ENCODE peak calls at places on chromosomes 2 and 18, in ten cellular contexts. One of them, this sample, is unnamed.

GRCh38 chr2:28683100-28683706 is 68.4 kb upstream of the PPP1CB start:
- DNase-seq in AG09309: no peak
- DNase-seq in cardiac muscle cell: peak
- DNase-seq in CD8-positive, alpha-beta T cell: no peak
- DNase-seq in GM12865: no peak
- DNase-seq in foreskin fibroblast: peak
- DNase-seq in fibroblast of pulmonary artery: peak
- DNase-seq in Panc1: no peak
- DNase-seq in kidney: peak
- DNase-seq in OCI-LY7: no peak
- DNase-seq in this sample: no peak

GRCh38 chr2:235930701-235931100 is 237.5 kb downstream of the GBX2 start:
- DNase-seq in kidney: no peak
- DNase-seq in cardiac muscle cell: no peak
- DNase-seq in CD8-positive, alpha-beta T cell: no peak
- DNase-seq in GM12865: no peak
- DNase-seq in foreskin fibroblast: no peak
- DNase-seq in fibroblast of pulmonary artery: no peak
- DNase-seq in OCI-LY7: no peak
- DNase-seq in AG09309: no peak
- DNase-seq in Panc1: no peak
- DNase-seq in this sample: no peak

GRCh38 chr2:163888591-163888990 is 152.8 kb upstream of the FIGN start:
- DNase-seq in Panc1: no peak
- DNase-seq in kidney: no peak
- DNase-seq in GM12865: no peak
- DNase-seq in fibroblast of pulmonary artery: no peak
- DNase-seq in CD8-positive, alpha-beta T cell: no peak
- DNase-seq in AG09309: no peak
- DNase-seq in cardiac muscle cell: no peak
- DNase-seq in foreskin fibroblast: no peak
- DNase-seq in OCI-LY7: no peak
- DNase-seq in this sample: no peak

GRCh38 chr2:54226224-54226623 is 29.8 kb downstream of the TSPYL6 start:
- DNase-seq in AG09309: no peak
- DNase-seq in foreskin fibroblast: no peak
- DNase-seq in cardiac muscle cell: peak
- DNase-seq in fibroblast of pulmonary artery: peak
- DNase-seq in OCI-LY7: no peak
- DNase-seq in kidney: no peak
- DNase-seq in CD8-positive, alpha-beta T cell: no peak
- DNase-seq in Panc1: no peak
- DNase-seq in GM12865: no peak
- DNase-seq in this sample: no peak

GRCh38 chr18:49359732-49360444 is 100.6 kb downstream of the DYM start:
- DNase-seq in CD8-positive, alpha-beta T cell: no peak
- DNase-seq in foreskin fibroblast: peak
- DNase-seq in AG09309: peak
- DNase-seq in kidney: peak
- DNase-seq in Panc1: no peak
- DNase-seq in cardiac muscle cell: peak
- DNase-seq in OCI-LY7: peak
- DNase-seq in fibroblast of pulmonary artery: peak
- DNase-seq in GM12865: peak
- DNase-seq in this sample: no peak

GRCh38 chr2:71530246-71530986 is 77.1 kb downstream of the DYSF start:
- DNase-seq in CD8-positive, alpha-beta T cell: no peak
- DNase-seq in OCI-LY7: peak
- DNase-seq in foreskin fibroblast: peak
- DNase-seq in AG09309: no peak
- DNase-seq in Panc1: no peak
- DNase-seq in fibroblast of pulmonary artery: peak
- DNase-seq in kidney: no peak
- DNase-seq in GM12865: peak
- DNase-seq in cardiac muscle cell: peak
- DNase-seq in this sample: no peak

GRCh38 chr2:225052703-225053102 is 10.4 kb upstream of the DOCK10 start:
- DNase-seq in GM12865: peak
- DNase-seq in fibroblast of pulmonary artery: no peak
- DNase-seq in OCI-LY7: peak
- DNase-seq in cardiac muscle cell: no peak
- DNase-seq in Panc1: no peak
- DNase-seq in CD8-positive, alpha-beta T cell: peak
- DNase-seq in foreskin fibroblast: no peak
- DNase-seq in AG09309: no peak
- DNase-seq in kidney: no peak
- DNase-seq in this sample: no peak

GRCh38 chr2:166197446-166197845 is 69.6 kb upstream of the SCN1A start:
- DNase-seq in kidney: no peak
- DNase-seq in foreskin fibroblast: peak
- DNase-seq in Panc1: no peak
- DNase-seq in fibroblast of pulmonary artery: peak
- DNase-seq in cardiac muscle cell: peak
- DNase-seq in GM12865: no peak
- DNase-seq in OCI-LY7: no peak
- DNase-seq in AG09309: no peak
- DNase-seq in CD8-positive, alpha-beta T cell: no peak
- DNase-seq in this sample: no peak

GRCh38 chr18:79199691-79200374 is 130.6 kb downstream of the ATP9B start:
- DNase-seq in Panc1: no peak
- DNase-seq in cardiac muscle cell: peak
- DNase-seq in GM12865: no peak
- DNase-seq in fibroblast of pulmonary artery: peak
- DNase-seq in OCI-LY7: no peak
- DNase-seq in foreskin fibroblast: peak
- DNase-seq in AG09309: peak
- DNase-seq in kidney: no peak
- DNase-seq in CD8-positive, alpha-beta T cell: no peak
- DNase-seq in this sample: no peak

GRCh38 chr2:229342376-229342775 is 71.3 kb upstream of the PID1 start:
- DNase-seq in kidney: no peak
- DNase-seq in OCI-LY7: peak
- DNase-seq in cardiac muscle cell: peak
- DNase-seq in GM12865: peak
- DNase-seq in Panc1: peak
- DNase-seq in fibroblast of pulmonary artery: peak
- DNase-seq in foreskin fibroblast: peak
- DNase-seq in CD8-positive, alpha-beta T cell: no peak
- DNase-seq in AG09309: no peak
- DNase-seq in this sample: peak

GRCh38 chr2:196902828-196903227 is 23.7 kb downstream of the PGAP1 start:
- DNase-seq in OCI-LY7: no peak
- DNase-seq in AG09309: no peak
- DNase-seq in fibroblast of pulmonary artery: no peak
- DNase-seq in kidney: no peak
- DNase-seq in foreskin fibroblast: peak
- DNase-seq in cardiac muscle cell: no peak
- DNase-seq in CD8-positive, alpha-beta T cell: no peak
- DNase-seq in GM12865: no peak
- DNase-seq in Panc1: no peak
- DNase-seq in this sample: no peak

GRCh38 chr18:54801374-54801773 is 26.9 kb upstream of the RAB27B start:
- DNase-seq in kidney: no peak
- DNase-seq in fibroblast of pulmonary artery: no peak
- DNase-seq in OCI-LY7: no peak
- DNase-seq in foreskin fibroblast: peak
- DNase-seq in GM12865: no peak
- DNase-seq in cardiac muscle cell: no peak
- DNase-seq in Panc1: no peak
- DNase-seq in AG09309: no peak
- DNase-seq in CD8-positive, alpha-beta T cell: no peak
- DNase-seq in this sample: no peak

GRCh38 chr2:126722081-126722480 is 66.1 kb downstream of the GYPC start:
- DNase-seq in Panc1: no peak
- DNase-seq in AG09309: no peak
- DNase-seq in kidney: no peak
- DNase-seq in foreskin fibroblast: no peak
- DNase-seq in fibroblast of pulmonary artery: no peak
- DNase-seq in OCI-LY7: no peak
- DNase-seq in GM12865: no peak
- DNase-seq in CD8-positive, alpha-beta T cell: no peak
- DNase-seq in cardiac muscle cell: no peak
- DNase-seq in this sample: no peak

GRCh38 chr2:118832791-118833715 is 14.4 kb downstream of the EN1 start:
- DNase-seq in CD8-positive, alpha-beta T cell: no peak
- DNase-seq in AG09309: no peak
- DNase-seq in cardiac muscle cell: no peak
- DNase-seq in GM12865: no peak
- DNase-seq in OCI-LY7: no peak
- DNase-seq in fibroblast of pulmonary artery: no peak
- DNase-seq in kidney: no peak
- DNase-seq in foreskin fibroblast: no peak
- DNase-seq in Panc1: no peak
- DNase-seq in this sample: no peak

GRCh38 chr2:118833716-118834439 is 13.6 kb downstream of the EN1 start:
- DNase-seq in Panc1: no peak
- DNase-seq in foreskin fibroblast: no peak
- DNase-seq in GM12865: no peak
- DNase-seq in CD8-positive, alpha-beta T cell: no peak
- DNase-seq in kidney: no peak
- DNase-seq in AG09309: no peak
- DNase-seq in cardiac muscle cell: no peak
- DNase-seq in OCI-LY7: no peak
- DNase-seq in fibroblast of pulmonary artery: no peak
- DNase-seq in this sample: no peak

GRCh38 chr2:118830121-118830520 is 17.3 kb downstream of the EN1 start:
- DNase-seq in Panc1: no peak
- DNase-seq in cardiac muscle cell: no peak
- DNase-seq in fibroblast of pulmonary artery: no peak
- DNase-seq in GM12865: no peak
- DNase-seq in foreskin fibroblast: peak
- DNase-seq in AG09309: peak
- DNase-seq in kidney: no peak
- DNase-seq in OCI-LY7: no peak
- DNase-seq in CD8-positive, alpha-beta T cell: no peak
- DNase-seq in this sample: no peak

GRCh38 chr2:118830886-118831285 is 16.6 kb downstream of the EN1 start:
- DNase-seq in CD8-positive, alpha-beta T cell: no peak
- DNase-seq in GM12865: no peak
- DNase-seq in cardiac muscle cell: no peak
- DNase-seq in OCI-LY7: no peak
- DNase-seq in kidney: no peak
- DNase-seq in Panc1: no peak
- DNase-seq in foreskin fibroblast: no peak
- DNase-seq in fibroblast of pulmonary artery: no peak
- DNase-seq in AG09309: no peak
- DNase-seq in this sample: no peak

DNA sequence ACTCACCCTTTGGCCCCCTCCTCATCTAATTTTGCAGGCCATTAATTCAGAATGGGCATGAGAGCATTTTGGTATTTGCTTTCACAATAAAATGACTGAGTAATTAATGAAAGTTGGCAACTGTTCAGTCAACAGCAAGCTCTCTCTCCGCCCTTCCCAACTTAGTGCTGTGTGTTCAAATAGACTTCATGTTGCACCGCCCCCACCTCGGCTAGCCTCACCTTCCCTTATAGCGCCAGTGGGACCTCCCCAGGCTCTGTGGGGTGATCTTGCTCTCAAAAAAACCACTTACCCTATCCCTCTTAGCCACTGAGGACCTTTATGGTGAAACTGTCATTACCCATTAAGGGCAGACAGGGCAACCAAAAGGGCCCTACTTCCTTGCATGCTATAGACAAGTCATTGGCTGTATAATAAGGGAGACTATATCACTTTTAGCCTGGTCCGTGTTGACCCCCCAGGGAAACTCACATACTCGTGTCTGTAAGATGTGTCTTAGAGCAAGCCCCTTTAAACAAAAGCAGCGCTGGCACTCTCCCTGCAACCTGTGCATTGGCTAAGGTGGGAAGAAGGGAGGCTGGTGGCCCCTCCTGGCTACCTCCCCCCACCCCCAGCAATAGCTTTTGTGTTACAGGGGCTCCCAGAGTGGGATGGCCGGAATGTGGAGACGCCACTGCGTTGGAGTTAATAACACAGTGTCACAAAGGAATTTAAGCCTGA is 15.2 kb downstream of the EN1 start:
- DNase-seq in Panc1: no peak
- DNase-seq in CD8-positive, alpha-beta T cell: no peak
- DNase-seq in OCI-LY7: no peak
- DNase-seq in cardiac muscle cell: no peak
- DNase-seq in foreskin fibroblast: no peak
- DNase-seq in GM12865: no peak
- DNase-seq in kidney: no peak
- DNase-seq in fibroblast of pulmonary artery: no peak
- DNase-seq in AG09309: no peak
- DNase-seq in this sample: no peak
- H3K4me3 ChIP-seq in Panc1: no peak
- H3K4me3 ChIP-seq in CD8-positive, alpha-beta T cell: no peak
- H3K4me3 ChIP-seq in OCI-LY7: no peak
- H3K4me3 ChIP-seq in cardiac muscle cell: no peak
- H3K4me3 ChIP-seq in foreskin fibroblast: no peak
- H3K4me3 ChIP-seq in GM12865: no peak
- H3K4me3 ChIP-seq in kidney: no peak
- H3K4me3 ChIP-seq in fibroblast of pulmonary artery: no peak
- H3K4me3 ChIP-seq in AG09309: no peak
- H3K4me3 ChIP-seq in this sample: no peak

GRCh38 chr2:233399306-233400225 is 45.3 kb downstream of the DGKD start:
- DNase-seq in AG09309: no peak
- DNase-seq in CD8-positive, alpha-beta T cell: no peak
- DNase-seq in OCI-LY7: no peak
- DNase-seq in foreskin fibroblast: no peak
- DNase-seq in kidney: no peak
- DNase-seq in Panc1: no peak
- DNase-seq in GM12865: no peak
- DNase-seq in cardiac muscle cell: no peak
- DNase-seq in fibroblast of pulmonary artery: no peak
- DNase-seq in this sample: no peak
- TF ChIP-seq CTCF in AG09309: no peak
- TF ChIP-seq CTCF in CD8-positive, alpha-beta T cell: no peak
- TF ChIP-seq CTCF in OCI-LY7: peak
- TF ChIP-seq CTCF in foreskin fibroblast: no peak
- TF ChIP-seq CTCF in kidney: no peak
- TF ChIP-seq CTCF in Panc1: no peak
- TF ChIP-seq CTCF in GM12865: no peak
- TF ChIP-seq CTCF in cardiac muscle cell: no peak
- TF ChIP-seq CTCF in fibroblast of pulmonary artery: no peak
- TF ChIP-seq CTCF in this sample: peak

DNA sequence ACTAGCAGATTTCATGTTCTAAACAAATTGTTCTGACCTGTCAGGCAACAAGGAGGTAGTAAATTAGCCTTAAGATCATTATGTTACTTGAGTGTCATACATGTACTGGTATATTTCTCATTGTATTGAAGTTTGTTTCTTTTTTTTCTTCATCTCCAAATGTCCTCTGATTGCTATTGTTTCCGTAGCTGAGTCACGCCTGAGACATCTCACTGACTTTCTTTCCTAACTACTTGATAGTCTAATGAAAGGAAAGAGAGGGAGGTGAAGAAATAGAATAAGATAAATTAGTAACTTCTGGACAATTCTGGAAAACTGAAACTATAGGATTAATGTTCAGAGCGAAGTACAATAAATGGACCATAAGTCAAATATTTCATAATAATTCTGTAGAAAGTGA is 1049.9 kb downstream of the TSN start:
- DNase-seq in AG09309: no peak
- DNase-seq in OCI-LY7: no peak
- DNase-seq in foreskin fibroblast: no peak
- DNase-seq in kidney: no peak
- DNase-seq in GM12865: no peak
- DNase-seq in Panc1: no peak
- DNase-seq in cardiac muscle cell: peak
- DNase-seq in CD8-positive, alpha-beta T cell: no peak
- DNase-seq in fibroblast of pulmonary artery: peak
- DNase-seq in this sample: no peak
- H3K4me3 ChIP-seq in AG09309: no peak
- H3K4me3 ChIP-seq in OCI-LY7: no peak
- H3K4me3 ChIP-seq in foreskin fibroblast: no peak
- H3K4me3 ChIP-seq in kidney: no peak
- H3K4me3 ChIP-seq in GM12865: no peak
- H3K4me3 ChIP-seq in Panc1: no peak
- H3K4me3 ChIP-seq in cardiac muscle cell: no peak
- H3K4me3 ChIP-seq in CD8-positive, alpha-beta T cell: no peak
- H3K4me3 ChIP-seq in fibroblast of pulmonary artery: no peak
- H3K4me3 ChIP-seq in this sample: no peak

GRCh38 chr2:166382-166781 is 97.5 kb downstream of the SH3YL1 start:
- DNase-seq in Panc1: no peak
- DNase-seq in GM12865: no peak
- DNase-seq in CD8-positive, alpha-beta T cell: no peak
- DNase-seq in AG09309: no peak
- DNase-seq in kidney: no peak
- DNase-seq in cardiac muscle cell: no peak
- DNase-seq in foreskin fibroblast: no peak
- DNase-seq in OCI-LY7: no peak
- DNase-seq in fibroblast of pulmonary artery: no peak
- DNase-seq in this sample: no peak
- TF ChIP-seq CTCF in Panc1: no peak
- TF ChIP-seq CTCF in GM12865: no peak
- TF ChIP-seq CTCF in CD8-positive, alpha-beta T cell: no peak
- TF ChIP-seq CTCF in AG09309: no peak
- TF ChIP-seq CTCF in kidney: no peak
- TF ChIP-seq CTCF in cardiac muscle cell: no peak
- TF ChIP-seq CTCF in foreskin fibroblast: no peak
- TF ChIP-seq CTCF in OCI-LY7: no peak
- TF ChIP-seq CTCF in fibroblast of pulmonary artery: no peak
- TF ChIP-seq CTCF in this sample: no peak

This sample was measured in epithelial cell of proximal tubule.